ENCODE peak calls at places on chromosomes 13 and 19, in seven cellular contexts. One of them, this sample, is unnamed.

GRCh38 chr13:34533941-34534340 is 408.1 kb upstream of the NBEA start:
- DNase-seq in uterus: no peak
- DNase-seq in HL-60: no peak
- DNase-seq in dorsolateral prefrontal cortex: no peak
- DNase-seq in PC-3: no peak
- DNase-seq in esophagus muscularis mucosa: no peak
- DNase-seq in psoas muscle: no peak
- DNase-seq in this sample: no peak

GRCh38 chr19:5340637-5341447 is at the start of gene PTPRS:
- DNase-seq in dorsolateral prefrontal cortex: peak
- DNase-seq in uterus: peak
- DNase-seq in esophagus muscularis mucosa: no peak
- DNase-seq in psoas muscle: peak
- DNase-seq in PC-3: peak
- DNase-seq in HL-60: no peak
- DNase-seq in this sample: peak

GRCh38 chr19:47407417-47407774 is 11.9 kb downstream of the MEIS3 start:
- DNase-seq in dorsolateral prefrontal cortex: no peak
- DNase-seq in psoas muscle: no peak
- DNase-seq in uterus: no peak
- DNase-seq in PC-3: no peak
- DNase-seq in HL-60: no peak
- DNase-seq in esophagus muscularis mucosa: no peak
- DNase-seq in this sample: no peak

GRCh38 chr13:98334620-98335205 is 157.6 kb upstream of the RNF113B start:
- DNase-seq in uterus: no peak
- DNase-seq in psoas muscle: no peak
- DNase-seq in HL-60: no peak
- DNase-seq in dorsolateral prefrontal cortex: no peak
- DNase-seq in PC-3: no peak
- DNase-seq in esophagus muscularis mucosa: no peak
- DNase-seq in this sample: no peak

GRCh38 chr13:95176611-95177259 is 124.5 kb downstream of the ABCC4 start:
- DNase-seq in esophagus muscularis mucosa: no peak
- DNase-seq in HL-60: no peak
- DNase-seq in dorsolateral prefrontal cortex: no peak
- DNase-seq in PC-3: no peak
- DNase-seq in uterus: no peak
- DNase-seq in psoas muscle: no peak
- DNase-seq in this sample: no peak

GRCh38 chr13:48645845-48646244 is 7.9 kb upstream of the CYSLTR2 start:
- DNase-seq in HL-60: no peak
- DNase-seq in PC-3: no peak
- DNase-seq in esophagus muscularis mucosa: peak
- DNase-seq in dorsolateral prefrontal cortex: no peak
- DNase-seq in uterus: no peak
- DNase-seq in psoas muscle: no peak
- DNase-seq in this sample: no peak

GRCh38 chr19:46279177-46279576 is 17.7 kb upstream of the HIF3A start:
- DNase-seq in HL-60: no peak
- DNase-seq in dorsolateral prefrontal cortex: no peak
- DNase-seq in psoas muscle: no peak
- DNase-seq in uterus: no peak
- DNase-seq in PC-3: no peak
- DNase-seq in esophagus muscularis mucosa: no peak
- DNase-seq in this sample: no peak

GRCh38 chr19:35066691-35067563 is 25.4 kb downstream of the HPN start:
- DNase-seq in psoas muscle: peak
- DNase-seq in esophagus muscularis mucosa: peak
- DNase-seq in dorsolateral prefrontal cortex: peak
- DNase-seq in HL-60: peak
- DNase-seq in uterus: peak
- DNase-seq in PC-3: peak
- DNase-seq in this sample: peak

GRCh38 chr13:33694546-33694945 is 123.4 kb upstream of the RFC3 start:
- DNase-seq in dorsolateral prefrontal cortex: no peak
- DNase-seq in esophagus muscularis mucosa: no peak
- DNase-seq in uterus: no peak
- DNase-seq in PC-3: no peak
- DNase-seq in HL-60: no peak
- DNase-seq in psoas muscle: no peak
- DNase-seq in this sample: no peak

GRCh38 chr19:42469311-42470239 is 26.8 kb upstream of the CXCL17 start:
- DNase-seq in HL-60: peak
- DNase-seq in PC-3: no peak
- DNase-seq in esophagus muscularis mucosa: no peak
- DNase-seq in dorsolateral prefrontal cortex: no peak
- DNase-seq in psoas muscle: no peak
- DNase-seq in uterus: no peak
- DNase-seq in this sample: no peak

GRCh38 chr13:30159446-30159839 is 147.9 kb downstream of the KATNAL1 start:
- DNase-seq in psoas muscle: no peak
- DNase-seq in esophagus muscularis mucosa: no peak
- DNase-seq in uterus: no peak
- DNase-seq in dorsolateral prefrontal cortex: no peak
- DNase-seq in PC-3: peak
- DNase-seq in HL-60: no peak
- DNase-seq in this sample: no peak

GRCh38 chr19:46985532-46986415 is 33.9 kb upstream of the NPAS1 start:
- DNase-seq in PC-3: no peak
- DNase-seq in esophagus muscularis mucosa: no peak
- DNase-seq in uterus: no peak
- DNase-seq in dorsolateral prefrontal cortex: no peak
- DNase-seq in psoas muscle: no peak
- DNase-seq in HL-60: no peak
- DNase-seq in this sample: no peak

GRCh38 chr13:99988469-99989375 is 7.1 kb downstream of the ZIC2 start:
- DNase-seq in PC-3: no peak
- DNase-seq in dorsolateral prefrontal cortex: no peak
- DNase-seq in esophagus muscularis mucosa: no peak
- DNase-seq in psoas muscle: no peak
- DNase-seq in HL-60: no peak
- DNase-seq in uterus: no peak
- DNase-seq in this sample: no peak

GRCh38 chr19:35318679-35319448 is 10.1 kb upstream of the CD22 start:
- DNase-seq in uterus: peak
- DNase-seq in HL-60: peak
- DNase-seq in psoas muscle: peak
- DNase-seq in dorsolateral prefrontal cortex: peak
- DNase-seq in esophagus muscularis mucosa: no peak
- DNase-seq in PC-3: peak
- DNase-seq in this sample: peak

GRCh38 chr19:18440421-18440877 is 2.5 kb upstream of the ISYNA1 start:
- DNase-seq in uterus: no peak
- DNase-seq in PC-3: peak
- DNase-seq in esophagus muscularis mucosa: no peak
- DNase-seq in HL-60: peak
- DNase-seq in dorsolateral prefrontal cortex: no peak
- DNase-seq in psoas muscle: no peak
- DNase-seq in this sample: no peak

GRCh38 chr19:38919837-38920528 is 8.0 kb upstream of the CCER2 start:
- DNase-seq in HL-60: no peak
- DNase-seq in psoas muscle: no peak
- DNase-seq in uterus: no peak
- DNase-seq in esophagus muscularis mucosa: no peak
- DNase-seq in dorsolateral prefrontal cortex: no peak
- DNase-seq in PC-3: no peak
- DNase-seq in this sample: no peak

GRCh38 chr13:59790626-59791025 is 373.1 kb downstream of the DIAPH3 start:
- DNase-seq in uterus: no peak
- DNase-seq in dorsolateral prefrontal cortex: no peak
- DNase-seq in HL-60: no peak
- DNase-seq in PC-3: no peak
- DNase-seq in esophagus muscularis mucosa: no peak
- DNase-seq in psoas muscle: no peak
- DNase-seq in this sample: no peak

GRCh38 chr19:19372656-19373416 is 32.6 kb upstream of the GATAD2A start:
- DNase-seq in HL-60: peak
- DNase-seq in uterus: no peak
- DNase-seq in psoas muscle: peak
- DNase-seq in esophagus muscularis mucosa: no peak
- DNase-seq in dorsolateral prefrontal cortex: no peak
- DNase-seq in PC-3: peak
- DNase-seq in this sample: no peak

GRCh38 chr13:76934671-76935070 is 13.6 kb upstream of the ACOD1 start:
- DNase-seq in dorsolateral prefrontal cortex: no peak
- DNase-seq in esophagus muscularis mucosa: no peak
- DNase-seq in HL-60: no peak
- DNase-seq in PC-3: no peak
- DNase-seq in psoas muscle: no peak
- DNase-seq in uterus: no peak
- DNase-seq in this sample: no peak

GRCh38 chr19:52600639-52601024 is 30.5 kb downstream of the ZNF701 start:
- DNase-seq in dorsolateral prefrontal cortex: no peak
- DNase-seq in PC-3: no peak
- DNase-seq in HL-60: peak
- DNase-seq in esophagus muscularis mucosa: no peak
- DNase-seq in uterus: no peak
- DNase-seq in psoas muscle: peak
- DNase-seq in this sample: no peak

GRCh38 chr19:23046743-23047142 is 43.8 kb upstream of the ZNF728 start:
- DNase-seq in HL-60: no peak
- DNase-seq in esophagus muscularis mucosa: no peak
- DNase-seq in uterus: no peak
- DNase-seq in PC-3: no peak
- DNase-seq in psoas muscle: no peak
- DNase-seq in dorsolateral prefrontal cortex: no peak
- DNase-seq in this sample: no peak

GRCh38 chr13:41694902-41695301 is 237.6 kb downstream of the RGCC start:
- DNase-seq in dorsolateral prefrontal cortex: no peak
- DNase-seq in psoas muscle: peak
- DNase-seq in HL-60: no peak
- DNase-seq in PC-3: peak
- DNase-seq in esophagus muscularis mucosa: no peak
- DNase-seq in uterus: peak
- DNase-seq in this sample: no peak

GRCh38 chr19:45305421-45305820 is 17.3 kb downstream of the CKM start:
- DNase-seq in esophagus muscularis mucosa: no peak
- DNase-seq in dorsolateral prefrontal cortex: no peak
- DNase-seq in psoas muscle: no peak
- DNase-seq in HL-60: no peak
- DNase-seq in PC-3: no peak
- DNase-seq in uterus: no peak
- DNase-seq in this sample: no peak

GRCh38 chr13:51066091-51066831 is 44.8 kb downstream of the C13orf42 start:
- DNase-seq in esophagus muscularis mucosa: no peak
- DNase-seq in PC-3: peak
- DNase-seq in dorsolateral prefrontal cortex: no peak
- DNase-seq in psoas muscle: no peak
- DNase-seq in HL-60: no peak
- DNase-seq in uterus: no peak
- DNase-seq in this sample: no peak

GRCh38 chr13:28325022-28325421 is 169.9 kb downstream of the FLT1 start:
- DNase-seq in HL-60: no peak
- DNase-seq in esophagus muscularis mucosa: no peak
- DNase-seq in uterus: no peak
- DNase-seq in PC-3: no peak
- DNase-seq in psoas muscle: no peak
- DNase-seq in dorsolateral prefrontal cortex: no peak
- DNase-seq in this sample: no peak

GRCh38 chr13:27280841-27281240 is 10.2 kb downstream of the RASL11A start:
- DNase-seq in uterus: no peak
- DNase-seq in psoas muscle: no peak
- DNase-seq in esophagus muscularis mucosa: no peak
- DNase-seq in dorsolateral prefrontal cortex: no peak
- DNase-seq in HL-60: no peak
- DNase-seq in PC-3: no peak
- DNase-seq in this sample: no peak
- H3K27ac ChIP-seq in uterus: no peak
- H3K27ac ChIP-seq in psoas muscle: no peak
- H3K27ac ChIP-seq in esophagus muscularis mucosa: no peak
- H3K27ac ChIP-seq in dorsolateral prefrontal cortex: no peak
- H3K27ac ChIP-seq in HL-60: no peak
- H3K27ac ChIP-seq in PC-3: peak
- H3K27ac ChIP-seq in this sample: no peak

GRCh38 chr19:50500060-50500752 is 10.8 kb downstream of the JOSD2 start:
- DNase-seq in dorsolateral prefrontal cortex: peak
- DNase-seq in esophagus muscularis mucosa: no peak
- DNase-seq in psoas muscle: peak
- DNase-seq in PC-3: no peak
- DNase-seq in HL-60: no peak
- DNase-seq in uterus: peak
- DNase-seq in this sample: peak
- H3K27ac ChIP-seq in dorsolateral prefrontal cortex: peak
- H3K27ac ChIP-seq in esophagus muscularis mucosa: no peak
- H3K27ac ChIP-seq in psoas muscle: peak
- H3K27ac ChIP-seq in PC-3: no peak
- H3K27ac ChIP-seq in HL-60: no peak
- H3K27ac ChIP-seq in uterus: no peak
- H3K27ac ChIP-seq in this sample: peak

GRCh38 chr13:97248243-97248642 is 26.1 kb downstream of the MBNL2 start:
- DNase-seq in PC-3: no peak
- DNase-seq in dorsolateral prefrontal cortex: no peak
- DNase-seq in esophagus muscularis mucosa: no peak
- DNase-seq in HL-60: no peak
- DNase-seq in psoas muscle: no peak
- DNase-seq in uterus: no peak
- DNase-seq in this sample: no peak
- H3K27ac ChIP-seq in PC-3: no peak
- H3K27ac ChIP-seq in dorsolateral prefrontal cortex: peak
- H3K27ac ChIP-seq in esophagus muscularis mucosa: peak
- H3K27ac ChIP-seq in HL-60: no peak
- H3K27ac ChIP-seq in psoas muscle: peak
- H3K27ac ChIP-seq in uterus: peak
- H3K27ac ChIP-seq in this sample: peak

GRCh38 chr19:48481846-48482639 is 12.9 kb downstream of the CYTH2 start:
- DNase-seq in psoas muscle: peak
- DNase-seq in uterus: no peak
- DNase-seq in esophagus muscularis mucosa: no peak
- DNase-seq in dorsolateral prefrontal cortex: no peak
- DNase-seq in PC-3: no peak
- DNase-seq in HL-60: no peak
- DNase-seq in this sample: no peak

GRCh38 chr19:48480476-48481190 is 11.5 kb downstream of the CYTH2 start:
- DNase-seq in uterus: peak
- DNase-seq in PC-3: no peak
- DNase-seq in psoas muscle: peak
- DNase-seq in HL-60: peak
- DNase-seq in esophagus muscularis mucosa: no peak
- DNase-seq in dorsolateral prefrontal cortex: peak
- DNase-seq in this sample: peak

GRCh38 chr19:48479686-48480085 is 10.5 kb downstream of the CYTH2 start:
- DNase-seq in uterus: no peak
- DNase-seq in dorsolateral prefrontal cortex: no peak
- DNase-seq in psoas muscle: peak
- DNase-seq in esophagus muscularis mucosa: no peak
- DNase-seq in PC-3: no peak
- DNase-seq in HL-60: no peak
- DNase-seq in this sample: no peak

GRCh38 chr19:48480151-48480475 is 10.9 kb downstream of the CYTH2 start:
- DNase-seq in PC-3: no peak
- DNase-seq in esophagus muscularis mucosa: no peak
- DNase-seq in uterus: peak
- DNase-seq in dorsolateral prefrontal cortex: peak
- DNase-seq in HL-60: no peak
- DNase-seq in psoas muscle: peak
- DNase-seq in this sample: peak

DNA sequence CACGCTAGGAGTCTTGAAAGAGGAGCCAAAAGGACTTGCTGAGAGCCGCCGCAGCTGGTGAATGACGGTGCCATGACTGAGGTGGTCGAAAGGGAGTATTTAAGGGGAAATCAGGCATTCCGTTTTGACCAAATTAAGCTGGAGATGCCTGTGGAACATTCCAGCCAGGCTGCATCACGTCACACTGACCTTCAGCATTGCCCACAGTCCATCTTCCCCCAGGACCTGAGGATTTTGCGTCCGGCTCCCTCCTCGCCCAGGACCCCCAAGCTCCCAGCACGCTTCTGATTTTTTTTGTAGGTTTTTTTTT is 12.0 kb downstream of the CYTH2 start:
- DNase-seq in dorsolateral prefrontal cortex: no peak
- DNase-seq in HL-60: no peak
- DNase-seq in psoas muscle: no peak
- DNase-seq in PC-3: no peak
- DNase-seq in uterus: no peak
- DNase-seq in esophagus muscularis mucosa: no peak
- DNase-seq in this sample: no peak
- H3K27ac ChIP-seq in dorsolateral prefrontal cortex: peak
- H3K27ac ChIP-seq in HL-60: no peak
- H3K27ac ChIP-seq in psoas muscle: peak
- H3K27ac ChIP-seq in PC-3: no peak
- H3K27ac ChIP-seq in uterus: peak
- H3K27ac ChIP-seq in esophagus muscularis mucosa: peak
- H3K27ac ChIP-seq in this sample: peak